ENCODE peak calls at places on chromosomes 16 and 17, in ten cellular contexts. G is gastrocnemius medialis, E is cardiac muscle cell, H is K562, Z is heart left ventricle, L is right lobe of liver, M is ascending aorta, I is lung, Y is A549, Q is GM23338. T is an unnamed sample.

GRCh38 chr16:66263168-66263972 is 103.1 kb upstream of the CDH5 start:
- DNase-seq in H (no peak), E (no peak), Z (no peak), Y (no peak), L (no peak), M (no peak), I (no peak), Q (no peak), G (no peak), T (no peak)

GRCh38 chr17:45244725-45245656 is 16.9 kb downstream of the SPATA32 start:
- DNase-seq in H (no peak), G (no peak), Y (no peak), Z (no peak), E (no peak), M (no peak), L (no peak), Q (no peak), I (no peak), T (no peak)

GRCh38 chr17:29179232-29180036 is 764 bp downstream of the MYO18A start:
- DNase-seq in H (peak; percentile 92), G (no peak), Q (peak; percentile 94), Z (peak; percentile 81), M (peak; percentile 72), L (peak; percentile 93), E (peak; percentile 72), Y (peak; percentile 84), I (peak; percentile 81), T (no peak)

GRCh38 chr16:24580665-24581064 is 41.3 kb downstream of the RBBP6 start:
- DNase-seq in H (no peak), G (no peak), M (no peak), E (no peak), Y (peak; percentile 37), Z (no peak), Q (no peak), L (no peak), I (no peak), T (no peak)

GRCh38 chr16:56451753-56452689 is 667 bp downstream of the OGFOD1 start:
- DNase-seq in L (peak; percentile 55), G (peak; percentile 83), M (peak; percentile 81), Y (peak; percentile 11), E (peak; percentile 75), H (peak; percentile 71), Q (peak; percentile 66), I (no peak), Z (peak; percentile 71), T (peak; percentile 79)

GRCh38 chr17:40293363-40293762 is 5.7 kb downstream of the CDC6 start:
- DNase-seq in E (no peak), Y (no peak), I (no peak), G (peak; percentile 52), L (no peak), Q (no peak), Z (no peak), M (no peak), H (no peak), T (no peak)

GRCh38 chr17:82729479-82730260 is 5.7 kb upstream of the FN3K start:
- DNase-seq in I (no peak), E (no peak), Q (no peak), H (no peak), Y (no peak), G (no peak), L (no peak), Z (no peak), M (no peak), T (no peak)

GRCh38 chr16:12461201-12461600 is 342.5 kb downstream of the CPPED1 start:
- DNase-seq in E (no peak), Y (no peak), M (no peak), Z (no peak), L (no peak), G (no peak), I (no peak), H (no peak), Q (no peak), T (no peak)

GRCh38 chr17:9185142-9185541 is 163.8 kb downstream of the NTN1 start:
- DNase-seq in Q (no peak), H (no peak), E (no peak), Y (no peak), G (no peak), L (no peak), Z (no peak), M (no peak), I (no peak), T (no peak)

DNA sequence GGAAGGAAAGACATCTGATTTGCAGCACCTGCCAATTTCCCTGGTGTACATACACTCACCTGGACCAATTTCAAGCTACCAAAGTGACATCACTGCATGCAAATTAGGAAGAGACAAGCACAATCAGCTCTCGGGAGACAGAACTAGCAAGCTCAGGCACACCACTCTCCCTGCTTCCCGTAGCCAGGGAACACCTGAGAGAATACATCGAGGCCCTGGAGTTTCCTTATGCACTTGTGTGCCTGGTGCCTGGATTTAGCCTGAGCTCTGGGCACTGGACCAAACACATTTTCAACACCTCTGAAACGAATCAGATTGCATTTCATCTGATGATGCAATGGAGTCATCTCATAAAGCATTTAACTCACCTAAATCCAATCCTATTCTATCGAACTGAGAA is 110.5 kb downstream of the HS3ST2 start:
- DNase-seq in L (no peak), Q (no peak), Z (no peak), G (peak; percentile 39), I (no peak), H (no peak), E (no peak), Y (no peak), M (no peak), T (no peak)
- H3K4me1 ChIP-seq in L (no peaks in the 10 kb centered on the region), Q (no peaks in the 10 kb centered on the region), Z (no peaks in the 10 kb centered on the region), G (peaks cover 7% of the 10 kb centered on the region), I (no peaks in the 10 kb centered on the region), H (no peaks in the 10 kb centered on the region), E (peaks cover 5% of the 10 kb centered on the region), Y (no peaks in the 10 kb centered on the region), M (no peaks in the 10 kb centered on the region), T (no peaks in the 10 kb centered on the region)

GRCh38 chr17:78988152-78988551 is 8.4 kb upstream of the LGALS3BP start:
- DNase-seq in M (no peak), H (no peak), Y (no peak), Q (no peak), Z (no peak), G (no peak), I (no peak), E (no peak), L (no peak), T (no peak)

GRCh38 chr17:78985395-78985794 is 5.7 kb upstream of the LGALS3BP start:
- DNase-seq in Q (no peak), G (no peak), E (no peak), M (no peak), Y (no peak), Z (no peak), I (no peak), H (no peak), L (no peak), T (no peak)

GRCh38 chr17:78981010-78981888 is 1.5 kb upstream of the LGALS3BP start:
- DNase-seq in M (no peak), L (no peak), I (no peak), H (no peak), Y (no peak), Q (no peak), E (no peak), Z (no peak), G (no peak), T (no peak)

GRCh38 chr17:78990349-78991016 is 10.8 kb upstream of the LGALS3BP start:
- DNase-seq in H (no peak), E (no peak), M (no peak), G (no peak), L (peak; percentile 18), I (no peak), Y (no peak), Z (no peak), Q (no peak), T (peak; percentile 66)

DNA sequence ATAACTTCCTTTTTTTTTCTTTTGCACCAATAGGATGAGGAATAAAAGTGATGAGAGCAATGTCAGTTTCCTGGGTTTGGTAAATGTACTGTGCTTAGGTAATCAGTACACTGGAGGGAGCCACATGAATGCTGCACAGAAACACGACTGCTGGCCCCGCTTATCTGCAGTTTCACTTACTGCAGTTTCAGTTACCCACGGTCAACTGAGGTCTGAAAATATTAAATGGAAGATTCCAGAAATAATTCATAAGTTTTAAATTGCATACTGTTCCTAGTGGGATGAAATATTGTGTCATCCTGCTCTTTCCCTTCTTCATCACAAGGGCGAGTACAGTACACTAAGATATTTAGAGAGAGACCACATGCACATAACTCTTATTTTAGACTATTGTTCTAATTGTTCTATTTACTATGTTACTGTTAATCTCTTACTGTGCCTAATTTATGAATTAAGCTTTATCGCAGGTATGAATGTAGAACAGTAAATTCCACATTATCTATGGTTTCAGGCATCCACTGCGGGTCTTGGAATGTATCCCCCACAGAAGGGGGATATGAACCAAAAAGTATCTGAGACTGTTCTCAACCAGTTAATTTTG is 6.4 kb upstream of the LGALS3BP start:
- DNase-seq in H (peak; percentile 72), Q (no peak), L (no peak), I (no peak), G (peak; percentile 57), Z (no peak), Y (peak; percentile 41), E (no peak), M (no peak), T (no peak)
- TF ChIP-seq CTCF in H (peak; percentile 64), Q (peak; percentile 13), L (peak; percentile 21), I (peak; percentile 5), G (peak; percentile 27), Z (peak; percentile 54), Y (no peak), E (peak; percentile 54), M (peak; percentile 45), T (peak; percentile 12)

GRCh38 chr17:79750650-79751545 is 20.2 kb downstream of the ENPP7 start:
- DNase-seq in G (no peak), Z (no peak), L (no peak), Q (no peak), I (no peak), M (no peak), E (no peak), Y (peak; percentile 37), H (no peak), T (no peak)
- H3K4me1 ChIP-seq in G (no peaks in the 10 kb centered on the region), Z (no peaks in the 10 kb centered on the region), L (no peaks in the 10 kb centered on the region), Q (peaks cover 10% of the 10 kb centered on the region), I (no peaks in the 10 kb centered on the region), M (no peaks in the 10 kb centered on the region), E (no peaks in the 10 kb centered on the region), Y (peaks cover 34% of the 10 kb centered on the region), H (peaks cover 18% of the 10 kb centered on the region), T (peaks cover 10% of the 10 kb centered on the region)

GRCh38 chr17:879546-879945 is 97.4 kb downstream of the MRM3 start:
- DNase-seq in Z (peak; percentile 88), E (peak; percentile 82), H (peak; percentile 61), Y (peak; percentile 85), M (peak; percentile 75), I (peak; percentile 88), L (peak; percentile 74), Q (peak; percentile 99), G (peak; percentile 79), T (peak; percentile 67)

GRCh38 chr17:872843-873242 is 90.7 kb downstream of the MRM3 start:
- DNase-seq in H (no peak), E (no peak), I (no peak), M (no peak), Z (no peak), Y (no peak), G (no peak), Q (no peak), L (no peak), T (no peak)

GRCh38 chr17:880074-880870 is 98.1 kb downstream of the MRM3 start:
- DNase-seq in H (no peak), L (no peak), Y (no peak), E (no peak), G (no peak), Q (no peak), Z (peak; percentile 58), M (no peak), I (no peak), T (no peak)

GRCh38 chr17:871731-872517 is 89.8 kb downstream of the MRM3 start:
- DNase-seq in E (no peak), L (no peak), G (no peak), I (no peak), Z (no peak), H (no peak), M (no peak), Q (no peak), Y (no peak), T (no peak)

GRCh38 chr17:876272-876671 is 94.1 kb downstream of the MRM3 start:
- DNase-seq in Y (no peak), H (no peak), M (no peak), G (no peak), E (no peak), Q (peak; percentile 52), L (no peak), I (no peak), Z (no peak), T (no peak)
- TF ChIP-seq CTCF in Y (no peak), H (peak; percentile 14), M (no peak), G (no peak), E (no peak), Q (peak; percentile 17), L (no peak), I (no peak), Z (no peak), T (no peak)